ENCODE peak calls at places on chromosomes 4 and X, in five cellular contexts. Q is right cardiac atrium; S is heart left ventricle; W is activated CD4-positive, alpha-beta T cell treated with anti-CD3 and anti-CD28 coated beads for 36 hours; T is SK-N-SH treated with all-trans-retinoic acid at 6 μM for 48 hours. J is an unnamed sample.

GRCh38 chr4:141524116-141524515 is 112.3 kb upstream of the IL15 start:
- ATAC-seq in Q (no peak), S (no peak), W (no peak), T (no peak), J (no peak)

GRCh38 chrX:51836823-51837222 is 56.6 kb upstream of the MAGED1 start:
- ATAC-seq in Q (no peak), S (no peak), W (no peak), T (no peak), J (no peak)

GRCh38 chr4:62457356-62457755 is 1257.2 kb downstream of the ADGRL3 start:
- ATAC-seq in Q (no peak), S (no peak), W (no peak), T (no peak), J (no peak)

GRCh38 chr4:184848510-184848909 is 22.7 kb upstream of the ACSL1 start:
- ATAC-seq in Q (no peak), S (peak), W (no peak), T (no peak), J (no peak)

GRCh38 chr4:93261207-93261606 is 567.3 kb upstream of the ATOH1 start:
- ATAC-seq in Q (no peak), S (no peak), W (no peak), T (no peak), J (no peak)

GRCh38 chr4:2823671-2824328 is 19.8 kb upstream of the ADD1 start:
- ATAC-seq in Q (no peak), S (peak), W (no peak), T (no peak), J (no peak)

GRCh38 chrX:134537179-134537945 is 77.4 kb downstream of the HPRT1 start:
- ATAC-seq in Q (peak), S (peak), W (no peak), T (peak), J (no peak)

GRCh38 chrX:44931441-44931973 is 58.5 kb downstream of the KDM6A start:
- ATAC-seq in Q (no peak), S (no peak), W (peak), T (no peak), J (peak)

GRCh38 chr4:113960684-113961321 is 18.6 kb downstream of the ARSJ start:
- ATAC-seq in Q (no peak), S (no peak), W (no peak), T (no peak), J (no peak)

GRCh38 chr4:77782102-77782835 is 36.9 kb downstream of the CNOT6L start:
- ATAC-seq in Q (no peak), S (no peak), W (no peak), T (no peak), J (no peak)

GRCh38 chrX:81337805-81338204 is 135.9 kb downstream of the SH3BGRL start:
- ATAC-seq in Q (no peak), S (no peak), W (no peak), T (no peak), J (no peak)

GRCh38 chr4:145299380-145300076 is 119.1 kb upstream of the OTUD4 start:
- ATAC-seq in Q (no peak), S (no peak), W (peak), T (peak), J (peak)

GRCh38 chr4:33512397-33512796 is 2731.9 kb downstream of the ARAP2 start:
- ATAC-seq in Q (no peak), S (no peak), W (no peak), T (no peak), J (no peak)

GRCh38 chr4:141142423-141142822 is 9.2 kb upstream of the RNF150 start:
- ATAC-seq in Q (no peak), S (peak), W (no peak), T (no peak), J (no peak)

GRCh38 chrX:21758488-21758887 is 572 bp upstream of the SMPX start:
- ATAC-seq in Q (peak), S (peak), W (no peak), T (no peak), J (no peak)

GRCh38 chr4:108754327-108754726 is 8.5 kb downstream of the ETNPPL start:
- ATAC-seq in Q (no peak), S (no peak), W (no peak), T (no peak), J (no peak)

GRCh38 chr4:123297836-123298235 is 98.8 kb upstream of the SPRY1 start:
- ATAC-seq in Q (no peak), S (no peak), W (no peak), T (no peak), J (no peak)

GRCh38 chr4:65370709-65371108 is 299.6 kb downstream of the EPHA5 start:
- ATAC-seq in Q (no peak), S (no peak), W (no peak), T (no peak), J (no peak)

GRCh38 chr4:107800058-107800457 is 24.7 kb upstream of the SGMS2 start:
- ATAC-seq in Q (peak), S (peak), W (no peak), T (no peak), J (no peak)

GRCh38 chr4:2788532-2789103 is 4.3 kb upstream of the SH3BP2 start:
- ATAC-seq in Q (peak), S (peak), W (no peak), T (peak), J (no peak)

GRCh38 chr4:37648084-37648817 is 37.9 kb downstream of the RELL1 start:
- ATAC-seq in Q (peak), S (peak), W (no peak), T (peak), J (no peak)

GRCh38 chr4:171812377-171813194 is 618 bp upstream of the GALNTL6 start:
- ATAC-seq in Q (peak), S (no peak), W (no peak), T (peak), J (no peak)

GRCh38 chrX:42803320-42803719 is 25.4 kb upstream of the PPP1R2C start:
- ATAC-seq in Q (no peak), S (no peak), W (no peak), T (no peak), J (no peak)

GRCh38 chr4:104395219-104395618 is 99.5 kb downstream of the CXXC4 start:
- ATAC-seq in Q (no peak), S (no peak), W (no peak), T (no peak), J (no peak)

GRCh38 chr4:144655491-144655890 is 9.5 kb downstream of the HHIP start:
- ATAC-seq in Q (no peak), S (no peak), W (no peak), T (no peak), J (no peak)

GRCh38 chr4:9758641-9759317 is 22.7 kb upstream of the DRD5 start:
- ATAC-seq in Q (no peak), S (no peak), W (peak), T (no peak), J (no peak)

GRCh38 chr4:98672583-98673281 is 14.3 kb upstream of the TSPAN5 start:
- ATAC-seq in Q (no peak), S (no peak), W (peak), T (peak), J (no peak)

GRCh38 chrX:57640674-57641016 is 39.4 kb downstream of the NLRP2B start:
- ATAC-seq in Q (no peak), S (no peak), W (no peak), T (no peak), J (no peak)

GRCh38 chr4:116361782-116362181 is 723.6 kb downstream of the TRAM1L1 start:
- ATAC-seq in Q (no peak), S (peak), W (no peak), T (no peak), J (no peak)

GRCh38 chr4:127685292-127685691 is 44.9 kb upstream of the SLC25A31 start:
- ATAC-seq in Q (no peak), S (no peak), W (no peak), T (peak), J (no peak)

GRCh38 chr4:123024710-123025109 is 102.3 kb upstream of the NUDT6 start:
- ATAC-seq in Q (no peak), S (peak), W (no peak), T (no peak), J (no peak)

GRCh38 chr4:70927502-70928139 is 25.5 kb downstream of the MOB1B start:
- ATAC-seq in Q (no peak), S (no peak), W (peak), T (no peak), J (peak)

GRCh38 chr4:26780524-26780923 is 80.1 kb upstream of the STIM2 start:
- ATAC-seq in Q (peak), S (no peak), W (peak), T (peak), J (no peak)

GRCh38 chrX:15343075-15343476 is 7.8 kb upstream of the PIGA start:
- ATAC-seq in Q (peak), S (no peak), W (no peak), T (no peak), J (no peak)

GRCh38 chr4:145487626-145488025 is 6.0 kb downstream of the SMAD1 start:
- ATAC-seq in Q (no peak), S (no peak), W (peak), T (no peak), J (peak)

GRCh38 chrX:115459883-115460564 is 101.0 kb upstream of the PLS3 start:
- ATAC-seq in Q (peak), S (peak), W (no peak), T (peak), J (no peak)

GRCh38 chr4:2089222-2089621 is 30.1 kb downstream of the NAT8L start:
- ATAC-seq in Q (no peak), S (no peak), W (no peak), T (no peak), J (no peak)

GRCh38 chr4:84917869-84918600 is 48.5 kb downstream of the WDFY3 start:
- ATAC-seq in Q (no peak), S (no peak), W (no peak), T (peak), J (no peak)